ENCODE peak calls at places on chromosome X, in nine cellular contexts. Z is neuronal stem cell; D is CD8-positive, alpha-beta T cell; A is tibial artery; J is Peyer's patch; H is small intestine; P is heart left ventricle; Y is sigmoid colon; I is fibroblast of lung. O is an unnamed sample.

GRCh38 chrX:9231491-9231890 is 197.6 kb upstream of the FAM9B start:
- DNase-seq in Z (no peak), D (no peak), A (no peak), J (no peak), H (no peak), P (no peak), Y (no peak), I (peak; percentile 26), O (no peak)

GRCh38 chrX:143701460-143701859 is 19.1 kb downstream of the SPANXN2 start:
- DNase-seq in Z (no peak), D (no peak), A (no peak), J (no peak), H (no peak), P (no peak), Y (no peak), I (no peak), O (no peak)

GRCh38 chrX:9362529-9362928 is 102.3 kb upstream of the TBL1X start:
- DNase-seq in Z (no peak), D (no peak), A (no peak), J (no peak), H (no peak), P (no peak), Y (no peak), I (no peak), O (no peak)

GRCh38 chrX:29662101-29662500 is 553.3 kb upstream of the MAGEB2 start:
- DNase-seq in Z (no peak), D (no peak), A (no peak), J (no peak), H (no peak), P (no peak), Y (no peak), I (peak; percentile 75), O (no peak)

GRCh38 chrX:40008841-40009461 is 88.8 kb downstream of the BCOR start:
- DNase-seq in Z (no peak), D (no peak), A (no peak), J (peak; percentile 50), H (no peak), P (peak; percentile 78), Y (peak; percentile 71), I (peak; percentile 23), O (peak; percentile 86)

GRCh38 chrX:9530848-9531274 is 66.0 kb downstream of the TBL1X start:
- DNase-seq in Z (peak; percentile 75), D (peak; percentile 62), A (peak; percentile 80), J (peak; percentile 52), H (peak; percentile 66), P (peak; percentile 75), Y (peak; percentile 78), I (peak; percentile 84), O (peak; percentile 89)

GRCh38 chrX:15430584-15430983 is 46.4 kb upstream of the VEGFD start:
- DNase-seq in Z (no peak), D (no peak), A (no peak), J (no peak), H (no peak), P (no peak), Y (no peak), I (no peak), O (no peak)

GRCh38 chrX:118976599-118977340 is 2.4 kb downstream of the LONRF3 start:
- DNase-seq in Z (no peak), D (peak; percentile 55), A (peak; percentile 79), J (peak; percentile 85), H (peak; percentile 78), P (peak; percentile 73), Y (peak; percentile 80), I (no peak), O (peak; percentile 79)

GRCh38 chrX:154799554-154800348 is 5.5 kb downstream of the MPP1 start:
- DNase-seq in Z (peak; percentile 55), D (no peak), A (no peak), J (no peak), H (peak; percentile 71), P (no peak), Y (no peak), I (peak; percentile 28), O (peak; percentile 78)

GRCh38 chrX:19889582-19890342 is 2.4 kb upstream of the SH3KBP1 start:
- DNase-seq in Z (no peak), D (no peak), A (no peak), J (no peak), H (no peak), P (no peak), Y (no peak), I (peak; percentile 73), O (peak; percentile 81)

GRCh38 chrX:92232182-92232581 is 453.0 kb downstream of the PCDH11X start:
- DNase-seq in Z (no peak), D (no peak), A (no peak), J (no peak), H (no peak), P (no peak), Y (no peak), I (peak; percentile 2), O (peak; percentile 18)

GRCh38 chrX:134375691-134376090 is 84.3 kb upstream of the HPRT1 start:
- DNase-seq in Z (no peak), D (no peak), A (no peak), J (no peak), H (no peak), P (no peak), Y (no peak), I (no peak), O (no peak)

GRCh38 chrX:50579955-50580354 is 109.3 kb upstream of the DGKK start:
- DNase-seq in Z (peak; percentile 37), D (no peak), A (no peak), J (no peak), H (peak; percentile 65), P (no peak), Y (no peak), I (peak; percentile 48), O (no peak)

GRCh38 chrX:49040376-49040955 is 2.7 kb downstream of the TFE3 start:
- DNase-seq in Z (no peak), D (no peak), A (no peak), J (no peak), H (no peak), P (no peak), Y (no peak), I (peak; percentile 30), O (peak; percentile 82)

GRCh38 chrX:23764585-23764984 is 18.4 kb upstream of the SAT1 start:
- DNase-seq in Z (no peak), D (no peak), A (no peak), J (no peak), H (no peak), P (no peak), Y (no peak), I (no peak), O (no peak)

GRCh38 chrX:41616255-41616654 is 72.5 kb upstream of the GPR34 start:
- DNase-seq in Z (no peak), D (no peak), A (no peak), J (no peak), H (no peak), P (no peak), Y (no peak), I (no peak), O (no peak)

GRCh38 chrX:41616935-41617334 is 71.8 kb upstream of the GPR34 start:
- DNase-seq in Z (no peak), D (no peak), A (no peak), J (no peak), H (no peak), P (no peak), Y (no peak), I (no peak), O (no peak)

GRCh38 chrX:41619221-41619620 is 69.6 kb upstream of the GPR34 start:
- DNase-seq in Z (no peak), D (no peak), A (no peak), J (no peak), H (no peak), P (no peak), Y (no peak), I (no peak), O (no peak)

GRCh38 chrX:41621236-41621651 is 67.5 kb upstream of the GPR34 start:
- DNase-seq in Z (no peak), D (no peak), A (no peak), J (no peak), H (peak; percentile 15), P (no peak), Y (no peak), I (peak; percentile 53), O (no peak)
- H3K4me3 ChIP-seq in Z (no peak overlapping the region), D (no peak overlapping the region), A (no peak overlapping the region), J (no peak overlapping the region), H (no peak overlapping the region), P (no peak overlapping the region), Y (no peak overlapping the region), I (no peak overlapping the region), O (no peak overlapping the region)

GRCh38 chrX:2484721-2485459 is 15.9 kb downstream of the DHRSX start:
- DNase-seq in Z (no peak), D (no peak), A (peak; percentile 72), J (peak; percentile 39), H (no peak), P (no peak), Y (peak; percentile 73), I (peak; percentile 58), O (peak; percentile 91)
- H3K4me3 ChIP-seq in Z (no peak overlapping the region), D (no peak overlapping the region), A (peak overlapping the region; percentile 36), J (peak overlapping the region; percentile 14), H (no peak overlapping the region), P (no peak overlapping the region), Y (no peak overlapping the region), I (peak overlapping the region; percentile 47), O (peak overlapping the region; percentile 58)

GRCh38 chrX:66632473-66632872 is 6.4 kb downstream of the EDA2R start:
- DNase-seq in Z (no peak), D (no peak), A (no peak), J (no peak), H (no peak), P (no peak), Y (no peak), I (peak; percentile 50), O (no peak)

GRCh38 chrX:66632986-66633385 is 5.9 kb downstream of the EDA2R start:
- DNase-seq in Z (no peak), D (no peak), A (no peak), J (no peak), H (no peak), P (no peak), Y (no peak), I (peak; percentile 46), O (no peak)

GRCh38 chrX:66635360-66635759 is 3.5 kb downstream of the EDA2R start:
- DNase-seq in Z (no peak), D (no peak), A (no peak), J (no peak), H (no peak), P (no peak), Y (no peak), I (peak; percentile 89), O (peak; percentile 39)

GRCh38 chrX:66633541-66633940 is 5.3 kb downstream of the EDA2R start:
- DNase-seq in Z (no peak), D (no peak), A (no peak), J (no peak), H (no peak), P (no peak), Y (no peak), I (peak; percentile 87), O (peak; percentile 29)

DNA sequence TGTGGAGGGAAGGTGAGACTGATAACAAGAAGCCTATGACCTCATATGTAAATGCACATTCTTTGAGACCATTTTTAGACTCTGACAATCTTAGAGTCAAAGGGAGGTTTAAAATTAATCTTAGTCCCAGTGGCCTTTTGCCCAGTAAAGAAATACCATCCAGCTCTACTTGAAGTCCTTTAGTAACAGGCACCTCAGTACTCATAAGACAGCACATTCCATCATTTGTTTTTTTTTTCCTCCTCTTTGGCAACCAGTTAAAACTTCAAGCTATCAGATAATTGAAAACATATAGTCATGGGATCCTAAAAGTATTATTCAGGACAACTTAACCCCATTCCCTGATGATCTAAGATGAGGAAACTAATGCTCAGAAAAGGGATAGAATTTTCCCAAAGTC is 4.6 kb downstream of the EDA2R start:
- DNase-seq in Z (no peak), D (no peak), A (no peak), J (no peak), H (no peak), P (no peak), Y (no peak), I (peak; percentile 51), O (no peak)
- H3K4me3 ChIP-seq in Z (no peak overlapping the region), D (no peak overlapping the region), A (no peak overlapping the region), J (no peak overlapping the region), H (no peak overlapping the region), P (no peak overlapping the region), Y (no peak overlapping the region), I (peak overlapping the region; percentile 10), O (no peak overlapping the region)

GRCh38 chrX:52577464-52578173 is 60.8 kb upstream of the XAGE1B start:
- DNase-seq in Z (no peak), D (no peak), A (no peak), J (peak; percentile 64), H (peak; percentile 92), P (no peak), Y (no peak), I (no peak), O (no peak)
- H3K4me3 ChIP-seq in Z (no peak overlapping the region), D (no peak overlapping the region), A (no peak overlapping the region), J (peak overlapping the region; percentile 5), H (no peak overlapping the region), P (no peak overlapping the region), Y (no peak overlapping the region), I (no peak overlapping the region), O (no peak overlapping the region)